ENCODE peak calls at places on chromosome 20, in ten cellular contexts. One of them, this sample, is unnamed. For H3K27me3, the result is how much of the 10 kb centered on the place peaks cover.

GRCh38 chr20:34268851-34269668 is 27.8 kb downstream of the ASIP start:
- DNase-seq in esophagus muscularis mucosa: no peak
- DNase-seq in transverse colon: peak
- DNase-seq in HL-60: no peak
- DNase-seq in sigmoid colon: no peak
- DNase-seq in stomach: peak
- DNase-seq in GM23338: peak
- DNase-seq in endothelial cell of umbilical vein: peak
- DNase-seq in breast epithelium: no peak
- DNase-seq in Panc1: no peak
- DNase-seq in this sample: peak

GRCh38 chr20:54928564-54928963 is 453.2 kb downstream of the DOK5 start:
- DNase-seq in esophagus muscularis mucosa: no peak
- DNase-seq in transverse colon: no peak
- DNase-seq in HL-60: no peak
- DNase-seq in sigmoid colon: no peak
- DNase-seq in stomach: no peak
- DNase-seq in GM23338: no peak
- DNase-seq in endothelial cell of umbilical vein: no peak
- DNase-seq in breast epithelium: no peak
- DNase-seq in Panc1: no peak
- DNase-seq in this sample: no peak

GRCh38 chr20:3808141-3808479 is 12.0 kb downstream of the CDC25B start:
- DNase-seq in esophagus muscularis mucosa: peak
- DNase-seq in transverse colon: peak
- DNase-seq in HL-60: no peak
- DNase-seq in sigmoid colon: peak
- DNase-seq in stomach: peak
- DNase-seq in GM23338: peak
- DNase-seq in endothelial cell of umbilical vein: peak
- DNase-seq in breast epithelium: peak
- DNase-seq in Panc1: peak
- DNase-seq in this sample: peak

GRCh38 chr20:61303675-61304074 is 51.6 kb downstream of the CDH4 start:
- DNase-seq in esophagus muscularis mucosa: no peak
- DNase-seq in transverse colon: no peak
- DNase-seq in HL-60: no peak
- DNase-seq in sigmoid colon: no peak
- DNase-seq in stomach: no peak
- DNase-seq in GM23338: no peak
- DNase-seq in endothelial cell of umbilical vein: no peak
- DNase-seq in breast epithelium: no peak
- DNase-seq in Panc1: no peak
- DNase-seq in this sample: peak

GRCh38 chr20:44069203-44069931 is 117.6 kb downstream of the JPH2 start:
- DNase-seq in esophagus muscularis mucosa: peak
- DNase-seq in transverse colon: peak
- DNase-seq in HL-60: peak
- DNase-seq in sigmoid colon: no peak
- DNase-seq in stomach: peak
- DNase-seq in GM23338: no peak
- DNase-seq in endothelial cell of umbilical vein: no peak
- DNase-seq in breast epithelium: peak
- DNase-seq in Panc1: no peak
- DNase-seq in this sample: peak

GRCh38 chr20:21550587-21550986 is 36.7 kb upstream of the NKX2-2 start:
- DNase-seq in esophagus muscularis mucosa: no peak
- DNase-seq in transverse colon: no peak
- DNase-seq in HL-60: no peak
- DNase-seq in sigmoid colon: no peak
- DNase-seq in stomach: no peak
- DNase-seq in GM23338: no peak
- DNase-seq in endothelial cell of umbilical vein: no peak
- DNase-seq in breast epithelium: no peak
- DNase-seq in Panc1: no peak
- DNase-seq in this sample: no peak

GRCh38 chr20:34355427-34355826 is 7.6 kb upstream of the ITCH start:
- DNase-seq in esophagus muscularis mucosa: no peak
- DNase-seq in transverse colon: no peak
- DNase-seq in HL-60: no peak
- DNase-seq in sigmoid colon: no peak
- DNase-seq in stomach: no peak
- DNase-seq in GM23338: no peak
- DNase-seq in endothelial cell of umbilical vein: no peak
- DNase-seq in breast epithelium: no peak
- DNase-seq in Panc1: no peak
- DNase-seq in this sample: no peak

GRCh38 chr20:7893019-7893730 is 47.1 kb downstream of the HAO1 start:
- DNase-seq in esophagus muscularis mucosa: no peak
- DNase-seq in transverse colon: no peak
- DNase-seq in HL-60: no peak
- DNase-seq in sigmoid colon: no peak
- DNase-seq in stomach: no peak
- DNase-seq in GM23338: no peak
- DNase-seq in endothelial cell of umbilical vein: no peak
- DNase-seq in breast epithelium: no peak
- DNase-seq in Panc1: no peak
- DNase-seq in this sample: no peak

DNA sequence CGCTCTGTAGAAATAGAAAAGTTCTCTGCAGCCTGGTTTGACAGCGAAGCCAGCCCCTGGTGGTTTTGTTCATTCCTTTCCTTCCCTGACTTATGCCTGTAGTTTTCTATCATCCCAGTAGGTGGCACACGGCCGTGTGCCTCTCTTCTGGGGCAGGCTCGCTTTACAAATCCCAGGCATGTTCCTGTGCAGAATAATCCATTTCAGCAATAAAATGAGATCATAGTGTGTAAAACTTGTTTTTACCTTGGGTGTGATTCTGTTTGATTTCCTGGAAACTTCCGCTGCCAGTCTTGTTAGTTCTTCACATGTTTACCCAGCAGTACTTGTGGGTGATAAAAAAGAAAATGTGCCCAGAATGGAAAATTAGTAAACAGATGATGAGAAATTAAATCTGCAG is 7.4 kb upstream of the INSM1 start:
- DNase-seq in esophagus muscularis mucosa: no peak
- DNase-seq in transverse colon: peak
- DNase-seq in HL-60: peak
- DNase-seq in sigmoid colon: no peak
- DNase-seq in stomach: peak
- DNase-seq in GM23338: peak
- DNase-seq in endothelial cell of umbilical vein: peak
- DNase-seq in breast epithelium: no peak
- DNase-seq in Panc1: peak
- DNase-seq in this sample: no peak
- TF ChIP-seq POLR2AphosphoS5 in esophagus muscularis mucosa: no peak
- TF ChIP-seq POLR2AphosphoS5 in transverse colon: no peak
- TF ChIP-seq POLR2AphosphoS5 in HL-60: no peak
- TF ChIP-seq POLR2AphosphoS5 in sigmoid colon: no peak
- TF ChIP-seq POLR2AphosphoS5 in stomach: no peak
- TF ChIP-seq POLR2AphosphoS5 in GM23338: no peak
- TF ChIP-seq POLR2AphosphoS5 in endothelial cell of umbilical vein: no peak
- TF ChIP-seq POLR2AphosphoS5 in breast epithelium: no peak
- TF ChIP-seq POLR2AphosphoS5 in Panc1: no peak
- TF ChIP-seq POLR2AphosphoS5 in this sample: no peak

GRCh38 chr20:56631990-56632327 is 2.9 kb downstream of the TFAP2C start:
- DNase-seq in esophagus muscularis mucosa: no peak
- DNase-seq in transverse colon: no peak
- DNase-seq in HL-60: no peak
- DNase-seq in sigmoid colon: no peak
- DNase-seq in stomach: no peak
- DNase-seq in GM23338: no peak
- DNase-seq in endothelial cell of umbilical vein: no peak
- DNase-seq in breast epithelium: no peak
- DNase-seq in Panc1: no peak
- DNase-seq in this sample: no peak

GRCh38 chr20:56630086-56630493 is 984 bp downstream of the TFAP2C start:
- DNase-seq in esophagus muscularis mucosa: no peak
- DNase-seq in transverse colon: peak
- DNase-seq in HL-60: peak
- DNase-seq in sigmoid colon: peak
- DNase-seq in stomach: peak
- DNase-seq in GM23338: peak
- DNase-seq in endothelial cell of umbilical vein: no peak
- DNase-seq in breast epithelium: peak
- DNase-seq in Panc1: no peak
- DNase-seq in this sample: no peak

GRCh38 chr20:56629464-56630085 is 469 bp downstream of the TFAP2C start:
- DNase-seq in esophagus muscularis mucosa: no peak
- DNase-seq in transverse colon: no peak
- DNase-seq in HL-60: no peak
- DNase-seq in sigmoid colon: no peak
- DNase-seq in stomach: no peak
- DNase-seq in GM23338: peak
- DNase-seq in endothelial cell of umbilical vein: no peak
- DNase-seq in breast epithelium: no peak
- DNase-seq in Panc1: no peak
- DNase-seq in this sample: no peak

GRCh38 chr20:56630506-56631317 is 1.6 kb downstream of the TFAP2C start:
- DNase-seq in esophagus muscularis mucosa: no peak
- DNase-seq in transverse colon: no peak
- DNase-seq in HL-60: no peak
- DNase-seq in sigmoid colon: no peak
- DNase-seq in stomach: no peak
- DNase-seq in GM23338: peak
- DNase-seq in endothelial cell of umbilical vein: no peak
- DNase-seq in breast epithelium: no peak
- DNase-seq in Panc1: no peak
- DNase-seq in this sample: no peak

DNA sequence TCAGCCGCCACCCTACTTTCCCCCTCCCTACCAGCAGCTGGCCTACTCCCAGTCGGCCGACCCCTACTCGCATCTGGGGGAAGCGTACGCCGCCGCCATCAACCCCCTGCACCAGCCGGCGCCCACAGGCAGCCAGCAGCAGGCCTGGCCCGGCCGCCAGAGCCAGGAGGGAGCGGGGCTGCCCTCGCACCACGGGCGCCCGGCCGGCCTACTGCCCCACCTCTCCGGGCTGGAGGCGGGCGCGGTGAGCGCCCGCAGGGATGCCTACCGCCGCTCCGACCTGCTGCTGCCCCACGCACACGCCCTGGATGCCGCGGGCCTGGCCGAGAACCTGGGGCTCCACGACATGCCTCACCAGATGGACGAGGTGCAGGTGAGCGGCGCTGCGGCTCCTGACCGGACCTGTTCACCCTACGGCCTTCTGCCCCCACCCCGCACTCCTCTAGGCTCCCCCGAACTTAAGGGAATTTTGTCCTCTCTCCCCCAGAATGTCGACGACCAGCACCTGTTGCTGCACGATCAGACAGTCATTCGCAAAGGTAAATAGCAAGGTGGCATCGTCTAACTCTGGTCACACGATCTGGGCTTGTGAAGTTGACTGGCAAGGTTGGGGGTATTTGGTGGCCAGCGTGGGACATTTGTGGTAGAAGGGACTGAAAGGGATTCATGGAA is 2.3 kb downstream of the TFAP2C start:
- DNase-seq in esophagus muscularis mucosa: no peak
- DNase-seq in transverse colon: no peak
- DNase-seq in HL-60: no peak
- DNase-seq in sigmoid colon: no peak
- DNase-seq in stomach: no peak
- DNase-seq in GM23338: peak
- DNase-seq in endothelial cell of umbilical vein: no peak
- DNase-seq in breast epithelium: no peak
- DNase-seq in Panc1: no peak
- DNase-seq in this sample: no peak
- H3K27me3 ChIP-seq in esophagus muscularis mucosa: half or more
- H3K27me3 ChIP-seq in transverse colon: half or more
- H3K27me3 ChIP-seq in HL-60: half or more
- H3K27me3 ChIP-seq in sigmoid colon: half or more
- H3K27me3 ChIP-seq in stomach: half or more
- H3K27me3 ChIP-seq in GM23338: under half
- H3K27me3 ChIP-seq in endothelial cell of umbilical vein: under half
- H3K27me3 ChIP-seq in breast epithelium: under half
- H3K27me3 ChIP-seq in Panc1: under half
- H3K27me3 ChIP-seq in this sample: half or more

GRCh38 chr20:1861347-1861987 is 33.7 kb upstream of the SIRPA start:
- DNase-seq in esophagus muscularis mucosa: no peak
- DNase-seq in transverse colon: peak
- DNase-seq in HL-60: no peak
- DNase-seq in sigmoid colon: no peak
- DNase-seq in stomach: no peak
- DNase-seq in GM23338: no peak
- DNase-seq in endothelial cell of umbilical vein: peak
- DNase-seq in breast epithelium: no peak
- DNase-seq in Panc1: no peak
- DNase-seq in this sample: no peak
- TF ChIP-seq POLR2AphosphoS5 in esophagus muscularis mucosa: no peak
- TF ChIP-seq POLR2AphosphoS5 in transverse colon: no peak
- TF ChIP-seq POLR2AphosphoS5 in HL-60: no peak
- TF ChIP-seq POLR2AphosphoS5 in sigmoid colon: no peak
- TF ChIP-seq POLR2AphosphoS5 in stomach: no peak
- TF ChIP-seq POLR2AphosphoS5 in GM23338: no peak
- TF ChIP-seq POLR2AphosphoS5 in endothelial cell of umbilical vein: no peak
- TF ChIP-seq POLR2AphosphoS5 in breast epithelium: no peak
- TF ChIP-seq POLR2AphosphoS5 in Panc1: no peak
- TF ChIP-seq POLR2AphosphoS5 in this sample: no peak

GRCh38 chr20:32057785-32058184 is 5.7 kb downstream of the HCK start:
- DNase-seq in esophagus muscularis mucosa: no peak
- DNase-seq in transverse colon: no peak
- DNase-seq in HL-60: no peak
- DNase-seq in sigmoid colon: no peak
- DNase-seq in stomach: no peak
- DNase-seq in GM23338: no peak
- DNase-seq in endothelial cell of umbilical vein: no peak
- DNase-seq in breast epithelium: no peak
- DNase-seq in Panc1: no peak
- DNase-seq in this sample: no peak

GRCh38 chr20:32052792-32053362 is 835 bp downstream of the HCK start:
- DNase-seq in esophagus muscularis mucosa: no peak
- DNase-seq in transverse colon: peak
- DNase-seq in HL-60: peak
- DNase-seq in sigmoid colon: peak
- DNase-seq in stomach: peak
- DNase-seq in GM23338: peak
- DNase-seq in endothelial cell of umbilical vein: no peak
- DNase-seq in breast epithelium: no peak
- DNase-seq in Panc1: no peak
- DNase-seq in this sample: peak

GRCh38 chr20:32053648-32054047 is 1.6 kb downstream of the HCK start:
- DNase-seq in esophagus muscularis mucosa: no peak
- DNase-seq in transverse colon: no peak
- DNase-seq in HL-60: no peak
- DNase-seq in sigmoid colon: no peak
- DNase-seq in stomach: no peak
- DNase-seq in GM23338: no peak
- DNase-seq in endothelial cell of umbilical vein: no peak
- DNase-seq in breast epithelium: no peak
- DNase-seq in Panc1: no peak
- DNase-seq in this sample: no peak

GRCh38 chr20:32059189-32059588 is 7.1 kb downstream of the HCK start:
- DNase-seq in esophagus muscularis mucosa: no peak
- DNase-seq in transverse colon: no peak
- DNase-seq in HL-60: no peak
- DNase-seq in sigmoid colon: no peak
- DNase-seq in stomach: no peak
- DNase-seq in GM23338: no peak
- DNase-seq in endothelial cell of umbilical vein: no peak
- DNase-seq in breast epithelium: no peak
- DNase-seq in Panc1: no peak
- DNase-seq in this sample: no peak

DNA sequence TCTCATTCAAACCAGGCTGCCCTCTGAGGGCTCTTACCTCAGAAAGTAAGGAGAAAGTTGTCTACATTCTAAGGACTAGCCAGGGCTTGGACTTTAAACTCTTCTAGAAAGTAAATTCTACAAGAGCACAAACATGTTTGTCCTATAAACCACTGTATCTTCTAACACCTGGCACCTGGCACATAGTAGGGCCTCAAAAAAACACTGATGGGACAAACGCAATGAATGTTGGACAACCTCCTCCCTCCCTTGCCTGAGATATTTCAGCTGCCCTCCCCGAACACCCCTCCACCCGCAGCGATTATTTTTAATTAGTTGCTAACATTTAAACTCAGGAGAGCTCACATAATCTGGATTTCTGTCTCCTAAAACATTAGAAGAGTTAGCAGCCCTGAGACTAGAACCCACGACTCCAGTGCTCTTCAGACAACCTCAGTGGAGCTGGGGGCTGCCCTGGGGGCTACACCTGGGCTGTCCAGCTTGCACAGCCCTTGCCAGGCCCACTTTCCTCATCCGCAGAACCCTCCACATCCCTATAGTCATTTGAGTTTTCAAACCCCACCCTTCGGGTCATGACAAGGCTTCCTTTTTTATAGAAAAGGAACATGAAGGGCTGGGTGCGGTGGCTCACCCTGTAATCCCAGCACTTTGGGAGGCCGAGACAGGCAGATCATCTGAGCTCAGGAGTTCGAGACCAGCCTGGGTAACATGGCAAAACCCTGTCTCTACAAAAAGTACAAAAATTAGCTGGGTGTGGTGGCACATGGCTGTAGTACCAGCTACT is 4.9 kb downstream of the HCK start:
- DNase-seq in esophagus muscularis mucosa: no peak
- DNase-seq in transverse colon: no peak
- DNase-seq in HL-60: no peak
- DNase-seq in sigmoid colon: no peak
- DNase-seq in stomach: no peak
- DNase-seq in GM23338: no peak
- DNase-seq in endothelial cell of umbilical vein: no peak
- DNase-seq in breast epithelium: no peak
- DNase-seq in Panc1: no peak
- DNase-seq in this sample: no peak
- H3K27me3 ChIP-seq in esophagus muscularis mucosa: half or more
- H3K27me3 ChIP-seq in transverse colon: half or more
- H3K27me3 ChIP-seq in HL-60: under half
- H3K27me3 ChIP-seq in sigmoid colon: under half
- H3K27me3 ChIP-seq in stomach: half or more
- H3K27me3 ChIP-seq in GM23338: under half
- H3K27me3 ChIP-seq in endothelial cell of umbilical vein: under half
- H3K27me3 ChIP-seq in breast epithelium: under half
- H3K27me3 ChIP-seq in Panc1: under half
- H3K27me3 ChIP-seq in this sample: under half

This sample was measured in spleen.